ENCODE peak calls at places on chromosomes 3 and 15, in five cellular contexts. N is transverse colon, B is HepG2, W is stomach, S is ovary. U is an unnamed sample.

GRCh38 chr3:93988283-93988682 is 8.3 kb downstream of the ARL13B start:
- DNase-seq in N (no peak), B (no peak), W (no peak), S (no peak), U (no peak)

GRCh38 chr3:189099031-189099471 is 72.7 kb upstream of the TPRG1 start:
- DNase-seq in B (no peak), N (peak), S (peak), W (no peak), U (peak)

GRCh38 chr3:46991406-46992165 is 12.1 kb downstream of the NBEAL2 start:
- DNase-seq in N (no peak), B (no peak), S (no peak), W (no peak), U (no peak)

GRCh38 chr3:14261229-14261628 is 82.6 kb downstream of the LSM3 start:
- DNase-seq in W (peak), S (peak), N (peak), B (peak), U (peak)

GRCh38 chr3:182913889-182914288 is 66.4 kb downstream of the DCUN1D1 start:
- DNase-seq in S (no peak), N (no peak), B (no peak), W (no peak), U (no peak)

GRCh38 chr3:7682822-7683229 is 818.8 kb upstream of the LMCD1 start:
- DNase-seq in N (no peak), W (no peak), B (no peak), S (peak), U (no peak)

GRCh38 chr15:65818927-65819562 is 27.0 kb upstream of the DENND4A start:
- DNase-seq in B (no peak), W (no peak), S (no peak), N (no peak), U (no peak)

GRCh38 chr15:39543651-39544050 is 37.2 kb upstream of the THBS1 start:
- DNase-seq in N (no peak), S (no peak), B (no peak), W (no peak), U (no peak)

GRCh38 chr3:141764946-141765345 is 1.7 kb downstream of the GRK7 start:
- DNase-seq in N (no peak), W (no peak), S (no peak), B (no peak), U (no peak)

GRCh38 chr15:93060336-93061248 is 28.4 kb downstream of the RGMA start:
- DNase-seq in B (no peak), W (no peak), S (no peak), N (no peak), U (no peak)

GRCh38 chr3:129603561-129603942 is 2.9 kb downstream of the PLXND1 start:
- DNase-seq in W (no peak), B (no peak), S (no peak), N (no peak), U (no peak)

GRCh38 chr15:94230436-94230885 is 900 bp upstream of the MCTP2 start:
- DNase-seq in N (no peak), W (no peak), S (no peak), B (no peak), U (no peak)

GRCh38 chr3:17584066-17584465 is 158.4 kb downstream of the TBC1D5 start:
- DNase-seq in N (no peak), W (no peak), B (no peak), S (no peak), U (no peak)

GRCh38 chr3:17583530-17583929 is 158.9 kb downstream of the TBC1D5 start:
- DNase-seq in N (no peak), W (no peak), S (no peak), B (no peak), U (no peak)

GRCh38 chr3:17580901-17581300 is 161.5 kb downstream of the TBC1D5 start:
- DNase-seq in S (no peak), B (no peak), N (no peak), W (no peak), U (no peak)

GRCh38 chr3:17579289-17580031 is 163.0 kb downstream of the TBC1D5 start:
- DNase-seq in S (no peak), W (no peak), N (no peak), B (no peak), U (no peak)

DNA sequence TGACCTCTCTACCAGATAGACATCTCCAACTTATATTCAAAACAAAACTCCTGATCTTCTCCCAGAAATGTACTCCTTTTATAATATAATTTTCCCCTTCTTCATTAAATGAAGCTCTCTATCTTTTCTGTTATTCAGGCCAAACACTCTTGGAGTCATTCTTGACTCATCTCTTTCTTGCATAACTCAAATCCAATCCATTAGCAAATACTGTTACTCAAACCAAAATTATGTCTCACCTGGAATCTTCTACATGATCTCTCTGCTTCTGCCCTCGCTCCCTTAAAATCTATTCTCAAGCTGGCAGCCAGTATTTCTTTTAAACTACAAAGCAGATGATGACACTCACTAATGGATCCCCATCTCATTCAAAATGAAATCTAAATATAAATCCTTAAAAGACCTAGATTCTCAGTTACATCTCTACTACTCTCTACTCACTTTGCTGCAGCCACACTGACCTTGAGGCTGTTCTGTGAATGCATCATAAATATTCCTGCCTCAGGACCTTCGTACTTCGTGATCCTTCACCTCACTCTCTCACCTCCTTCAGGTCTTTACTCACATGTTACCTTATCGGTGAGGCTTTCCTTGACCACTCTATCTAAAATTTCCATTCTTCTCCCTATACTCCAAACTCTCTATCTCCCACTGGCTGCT is 160.9 kb downstream of the TBC1D5 start:
- DNase-seq in B (no peak), N (no peak), W (no peak), S (no peak), U (no peak)
- TF ChIP-seq EP300 in B (no peak), N (no peak), W (no peak), S (no peak), U (no peak)

GRCh38 chr3:45682311-45682710 is 6.9 kb upstream of the SACM1L start:
- DNase-seq in N (no peak), S (no peak), B (no peak), W (no peak), U (no peak)

GRCh38 chr3:45677045-45677436 is 12.2 kb upstream of the SACM1L start:
- DNase-seq in W (no peak), N (peak), S (peak), B (peak), U (peak)

GRCh38 chr3:45681846-45682245 is 7.3 kb upstream of the SACM1L start:
- DNase-seq in B (no peak), N (no peak), S (no peak), W (no peak), U (no peak)

GRCh38 chr3:45677841-45678240 is 11.4 kb upstream of the SACM1L start:
- DNase-seq in N (no peak), S (no peak), B (no peak), W (no peak), U (no peak)

GRCh38 chr3:45679805-45680204 is 9.4 kb upstream of the SACM1L start:
- DNase-seq in W (no peak), B (no peak), S (no peak), N (no peak), U (no peak)
- H3K27ac ChIP-seq in W (no peak), B (no peak), S (no peak), N (no peak), U (no peak)

GRCh38 chr3:196518999-196519737 is 4.0 kb upstream of the SMCO1 start:
- DNase-seq in S (peak), N (peak), B (peak), W (peak), U (peak)

GRCh38 chr3:196514913-196515621 is at the start of gene SMCO1:
- DNase-seq in W (no peak), N (no peak), S (no peak), B (no peak), U (no peak)

GRCh38 chr3:196519738-196520122 is 4.6 kb upstream of the SMCO1 start:
- DNase-seq in W (no peak), S (no peak), B (no peak), N (no peak), U (no peak)

GRCh38 chr3:196517142-196517808 is 2.1 kb upstream of the SMCO1 start:
- DNase-seq in B (no peak), S (no peak), W (no peak), N (no peak), U (no peak)

DNA sequence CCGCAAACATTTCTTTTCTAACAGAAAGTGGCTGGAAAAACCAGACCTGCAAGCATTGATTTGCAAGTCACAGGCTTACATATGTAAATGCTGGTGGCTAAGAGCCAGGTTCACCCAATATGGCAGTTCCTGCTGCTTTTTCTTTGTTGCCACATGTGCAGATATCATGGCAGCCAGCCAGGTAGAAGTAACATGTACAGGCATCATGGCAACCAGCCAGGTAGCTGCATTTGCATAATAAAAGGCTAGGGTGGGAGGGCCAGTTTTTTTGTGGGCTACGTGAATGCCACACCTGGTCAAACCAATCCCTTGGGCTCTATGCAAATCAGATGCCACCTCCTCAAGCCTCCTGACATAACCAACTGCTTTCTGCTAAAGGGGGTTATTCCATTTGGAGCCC is 2.8 kb upstream of the SMCO1 start:
- DNase-seq in W (peak), N (no peak), S (no peak), B (no peak), U (no peak)
- TF ChIP-seq CTCF in W (no peak), N (no peak), S (no peak), B (no peak), U (no peak)

GRCh38 chr3:101281616-101282015 is 38.8 kb downstream of the IMPG2 start:
- DNase-seq in N (no peak), W (no peak), B (no peak), S (no peak), U (no peak)
- TF ChIP-seq EP300 in N (no peak), W (no peak), B (no peak), S (no peak), U (no peak)

GRCh38 chr3:49489247-49489646 is 19.2 kb downstream of the DAG1 start:
- DNase-seq in N (no peak), W (no peak), S (no peak), B (no peak), U (no peak)
- H3K27ac ChIP-seq in N (no peak), W (no peak), S (no peak), B (no peak), U (no peak)